ENCODE peak calls at places on chromosome 11, in eight cellular contexts. L, R, D, W, I, Y, K and Q are unnamed samples.

GRCh38 chr11:23725752-23726151 is 771.1 kb upstream of the LUZP2 start:
- DNase-seq in L (no peak), R (no peak), D (no peak), W (no peak), I (peak; percentile 29), Y (no peak), K (no peak), Q (no peak)

GRCh38 chr11:75241906-75242644 is 1.5 kb downstream of the TPBGL start:
- DNase-seq in L (no peak), R (no peak), D (peak; percentile 34), W (no peak), I (no peak), Y (no peak), K (no peak), Q (peak; percentile 32)

GRCh38 chr11:47060807-47061206 is 115.9 kb downstream of the ARFGAP2 start:
- DNase-seq in L (no peak), R (no peak), D (peak; percentile 34), W (no peak), I (peak; percentile 64), Y (no peak), K (no peak), Q (no peak)

GRCh38 chr11:108647701-108648527 is 17.0 kb upstream of the DDX10 start:
- DNase-seq in L (peak; percentile 68), R (peak; percentile 67), D (peak; percentile 90), W (peak; percentile 88), I (peak; percentile 82), Y (peak; percentile 67), K (peak; percentile 27), Q (peak; percentile 89)

GRCh38 chr11:22657101-22657694 is 9.2 kb upstream of the GAS2 start:
- DNase-seq in L (no peak), R (no peak), D (peak; percentile 35), W (no peak), I (no peak), Y (no peak), K (no peak), Q (no peak)

GRCh38 chr11:113690619-113691569 is 15.2 kb downstream of the TMPRSS5 start:
- DNase-seq in L (peak; percentile 24), R (no peak), D (peak; percentile 83), W (no peak), I (peak; percentile 69), Y (no peak), K (no peak), Q (no peak)

GRCh38 chr11:115890500-115890899 is 386.3 kb upstream of the CADM1 start:
- DNase-seq in L (no peak), R (no peak), D (no peak), W (no peak), I (no peak), Y (no peak), K (no peak), Q (no peak)

GRCh38 chr11:87451400-87451799 is 413.7 kb downstream of the TMEM135 start:
- DNase-seq in L (no peak), R (no peak), D (peak; percentile 30), W (no peak), I (peak; percentile 71), Y (no peak), K (no peak), Q (peak; percentile 89)

GRCh38 chr11:70948416-70948815 is 304.0 kb downstream of the SHANK2 start:
- DNase-seq in L (no peak), R (no peak), D (no peak), W (no peak), I (no peak), Y (no peak), K (no peak), Q (no peak)

GRCh38 chr11:126992065-126992803 is 8.3 kb downstream of the KIRREL3 start:
- DNase-seq in L (no peak), R (no peak), D (no peak), W (no peak), I (peak; percentile 100), Y (no peak), K (no peak), Q (no peak)